ENCODE peak calls at places on chromosomes 3 and 15, in five cellular contexts. Q is GM23248, U is astrocyte, K is K562, D is Karpas-422. B is an unnamed sample.

GRCh38 chr3:194006-194405 is 2.6 kb upstream of the CHL1 start:
- DNase-seq in Q (no peak), U (no peak), K (no peak), D (no peak), B (no peak)

GRCh38 chr3:18766971-18767370 is 341.8 kb upstream of the SATB1 start:
- DNase-seq in Q (no peak), U (no peak), K (no peak), D (no peak), B (no peak)

GRCh38 chr15:32042269-32042996 is 12.1 kb downstream of the CHRNA7 start:
- DNase-seq in Q (peak; percentile 19), U (no peak), K (no peak), D (no peak), B (peak; percentile 42)

GRCh38 chr3:130900959-130901358 is 7.1 kb downstream of the ATP2C1 start:
- DNase-seq in Q (no peak), U (peak; percentile 10), K (no peak), D (peak; percentile 62), B (no peak)

GRCh38 chr3:139520028-139520737 is 19.4 kb downstream of the RBP1 start:
- DNase-seq in Q (no peak), U (peak; percentile 13), K (peak; percentile 91), D (peak; percentile 87), B (no peak)

GRCh38 chr3:12312010-12312409 is 23.1 kb downstream of the PPARG start:
- DNase-seq in Q (peak; percentile 11), U (no peak), K (no peak), D (no peak), B (no peak)

GRCh38 chr15:67592245-67592644 is 49.7 kb downstream of the MAP2K5 start:
- DNase-seq in Q (no peak), U (no peak), K (no peak), D (no peak), B (no peak)

GRCh38 chr3:14587733-14588360 is 47.7 kb upstream of the GRIP2 start:
- DNase-seq in Q (peak; percentile 80), U (peak; percentile 8), K (no peak), D (no peak), B (no peak)

GRCh38 chr3:128878556-128879124 is 780 bp upstream of the ACAD9 start:
- DNase-seq in Q (peak; percentile 90), U (peak; percentile 66), K (peak; percentile 35), D (peak; percentile 69), B (peak; percentile 41)

GRCh38 chr3:69199942-69200341 is 77.5 kb upstream of the LMOD3 start:
- DNase-seq in Q (no peak), U (no peak), K (no peak), D (no peak), B (no peak)

GRCh38 chr3:182484184-182484583 is 309.1 kb upstream of the ATP11B start:
- DNase-seq in Q (no peak), U (no peak), K (no peak), D (no peak), B (no peak)

GRCh38 chr3:127903596-127903995 is 11.4 kb upstream of the KBTBD12 start:
- DNase-seq in Q (no peak), U (no peak), K (peak; percentile 21), D (no peak), B (no peak)

GRCh38 chr3:142077859-142078500 is 71.4 kb downstream of the TFDP2 start:
- DNase-seq in Q (no peak), U (no peak), K (no peak), D (no peak), B (no peak)

GRCh38 chr3:161273589-161274218 is 52.6 kb downstream of the NMD3 start:
- DNase-seq in Q (peak; percentile 66), U (no peak), K (no peak), D (peak; percentile 70), B (no peak)

GRCh38 chr3:109927161-109927560 is 589.8 kb upstream of the DPPA4 start:
- DNase-seq in Q (peak; percentile 97), U (peak; percentile 97), K (no peak), D (no peak), B (peak; percentile 63)

GRCh38 chr15:42349178-42349577 is 10.1 kb upstream of the CAPN3 start:
- DNase-seq in Q (peak; percentile 69), U (peak; percentile 55), K (no peak), D (no peak), B (no peak)

GRCh38 chr15:91559066-91559465 is 294.4 kb upstream of the SLCO3A1 start:
- DNase-seq in Q (no peak), U (no peak), K (no peak), D (no peak), B (no peak)

GRCh38 chr3:54969652-54970051 is 41.8 kb upstream of the LRTM1 start:
- DNase-seq in Q (no peak), U (peak; percentile 33), K (no peak), D (no peak), B (no peak)

GRCh38 chr15:22949074-22949547 is 31.1 kb downstream of the CYFIP1 start:
- DNase-seq in Q (peak; percentile 86), U (peak; percentile 49), K (peak; percentile 73), D (no peak), B (no peak)
- H3K4me3 ChIP-seq in Q (peak overlapping the region; percentile 52), U (peak overlapping the region; percentile 29), K (peak overlapping the region; percentile 32), D (no peak overlapping the region), B (no peak overlapping the region)

GRCh38 chr15:64503197-64503596 is 42.8 kb downstream of the ZNF609 start:
- DNase-seq in Q (peak; percentile 59), U (peak; percentile 55), K (no peak), D (no peak), B (no peak)

GRCh38 chr15:64507845-64508244 is 47.5 kb downstream of the ZNF609 start:
- DNase-seq in Q (no peak), U (no peak), K (no peak), D (no peak), B (no peak)

GRCh38 chr15:64503640-64504039 is 43.3 kb downstream of the ZNF609 start:
- DNase-seq in Q (no peak), U (no peak), K (no peak), D (no peak), B (no peak)

GRCh38 chr15:64502537-64502936 is 42.2 kb downstream of the ZNF609 start:
- DNase-seq in Q (peak; percentile 47), U (no peak), K (no peak), D (no peak), B (no peak)

GRCh38 chr15:64507293-64507802 is 47.0 kb downstream of the ZNF609 start:
- DNase-seq in Q (peak; percentile 87), U (peak; percentile 93), K (peak; percentile 78), D (peak; percentile 60), B (no peak)
- H3K79me2 ChIP-seq in Q (peaks cover 86% of the 10 kb centered on the region), U (peaks cover 68% of the 10 kb centered on the region), K (peaks cover 88% of the 10 kb centered on the region), D (peaks cover 96% of the 10 kb centered on the region), B (peaks cover 56% of the 10 kb centered on the region)

DNA sequence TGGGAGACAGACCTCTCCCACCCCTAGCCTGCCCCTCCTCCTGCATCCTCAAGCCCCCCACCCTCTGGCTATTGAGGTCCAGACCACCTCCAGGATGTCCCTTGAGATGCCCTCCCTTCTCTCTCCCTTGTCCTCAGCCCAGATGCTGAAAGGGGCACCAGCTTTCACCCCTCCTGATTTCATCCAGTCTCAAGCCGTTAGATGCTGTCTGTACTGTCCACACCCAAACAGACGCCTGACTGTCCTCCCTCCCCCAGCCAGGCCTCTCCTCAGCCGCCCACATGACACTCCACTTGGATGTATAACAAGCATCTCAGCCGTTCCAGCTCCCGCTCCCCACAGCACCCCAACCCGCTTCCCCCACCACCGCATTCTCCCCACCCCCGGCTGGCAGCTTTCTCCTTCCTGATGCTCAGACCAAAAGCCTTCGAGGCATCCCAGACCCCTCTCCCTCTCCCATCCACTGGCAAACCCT is 25.0 kb upstream of the CYP11A1 start:
- DNase-seq in Q (peak; percentile 87), U (no peak), K (peak; percentile 66), D (no peak), B (no peak)
- H3K9ac ChIP-seq in Q (peak overlapping the region; percentile 76), U (peak overlapping the region; percentile 50), K (peak overlapping the region; percentile 75), D (no peak overlapping the region), B (no peak overlapping the region)

GRCh38 chr15:74431645-74432044 is 2.1 kb downstream of the SEMA7A start:
- DNase-seq in Q (peak; percentile 44), U (no peak), K (no peak), D (peak; percentile 55), B (no peak)
- H3K4me3 ChIP-seq in Q (peak overlapping the region; percentile 100), U (peak overlapping the region; percentile 97), K (no peak overlapping the region), D (peak overlapping the region; percentile 86), B (peak overlapping the region; percentile 77)

GRCh38 chr3:50090985-50091384 is 2.3 kb downstream of the RBM5 start:
- DNase-seq in Q (no peak), U (no peak), K (no peak), D (no peak), B (no peak)
- H3K79me2 ChIP-seq in Q (peaks cover 76% of the 10 kb centered on the region), U (peaks cover 70% of the 10 kb centered on the region), K (peaks cover 42% of the 10 kb centered on the region), D (peaks cover 55% of the 10 kb centered on the region), B (peaks cover 58% of the 10 kb centered on the region)

GRCh38 chr3:134001251-134001650 is 28.5 kb downstream of the SLCO2A1 start:
- DNase-seq in Q (no peak), U (no peak), K (no peak), D (no peak), B (no peak)
- H3K9ac ChIP-seq in Q (no peak overlapping the region), U (no peak overlapping the region), K (no peak overlapping the region), D (no peak overlapping the region), B (no peak overlapping the region)

B was measured in keratinocyte.